ENCODE peak calls at places on chromosomes 4 and X, in eight cellular contexts. One of them, this sample, is unnamed.

GRCh38 chrX:24305905-24306304 is 8.0 kb downstream of the SUPT20HL2 start:
- DNase-seq in spleen: no peak
- DNase-seq in GM23338: no peak
- DNase-seq in SK-N-SH: no peak
- DNase-seq in suprapubic skin: no peak
- DNase-seq in stomach: no peak
- DNase-seq in prostate gland: no peak
- DNase-seq in endothelial cell of umbilical vein: no peak
- DNase-seq in this sample: no peak

GRCh38 chr4:73103799-73104503 is 34.4 kb upstream of the COX18 start:
- DNase-seq in spleen: no peak
- DNase-seq in GM23338: no peak
- DNase-seq in SK-N-SH: no peak
- DNase-seq in suprapubic skin: no peak
- DNase-seq in stomach: no peak
- DNase-seq in prostate gland: no peak
- DNase-seq in endothelial cell of umbilical vein: no peak
- DNase-seq in this sample: no peak

GRCh38 chrX:49291615-49292337 is 11.7 kb upstream of the GAGE10 start:
- DNase-seq in spleen: peak
- DNase-seq in GM23338: peak
- DNase-seq in SK-N-SH: peak
- DNase-seq in suprapubic skin: no peak
- DNase-seq in stomach: peak
- DNase-seq in prostate gland: peak
- DNase-seq in endothelial cell of umbilical vein: peak
- DNase-seq in this sample: no peak

GRCh38 chrX:120840826-120841225 is 34.8 kb downstream of the CT47B1 start:
- DNase-seq in spleen: no peak
- DNase-seq in GM23338: no peak
- DNase-seq in SK-N-SH: no peak
- DNase-seq in suprapubic skin: no peak
- DNase-seq in stomach: no peak
- DNase-seq in prostate gland: no peak
- DNase-seq in endothelial cell of umbilical vein: peak
- DNase-seq in this sample: no peak

GRCh38 chr4:169807934-169808333 is 50.2 kb upstream of the HPF1 start:
- DNase-seq in spleen: no peak
- DNase-seq in GM23338: no peak
- DNase-seq in SK-N-SH: peak
- DNase-seq in suprapubic skin: no peak
- DNase-seq in stomach: no peak
- DNase-seq in prostate gland: no peak
- DNase-seq in endothelial cell of umbilical vein: no peak
- DNase-seq in this sample: no peak

GRCh38 chr4:93080316-93080715 is 748.2 kb upstream of the ATOH1 start:
- DNase-seq in spleen: no peak
- DNase-seq in GM23338: no peak
- DNase-seq in SK-N-SH: no peak
- DNase-seq in suprapubic skin: no peak
- DNase-seq in stomach: no peak
- DNase-seq in prostate gland: no peak
- DNase-seq in endothelial cell of umbilical vein: no peak
- DNase-seq in this sample: no peak

GRCh38 chr4:87024181-87024580 is 89.4 kb downstream of the AFF1 start:
- DNase-seq in spleen: no peak
- DNase-seq in GM23338: no peak
- DNase-seq in SK-N-SH: no peak
- DNase-seq in suprapubic skin: no peak
- DNase-seq in stomach: no peak
- DNase-seq in prostate gland: no peak
- DNase-seq in endothelial cell of umbilical vein: no peak
- DNase-seq in this sample: no peak

GRCh38 chr4:101033986-101034385 is 313.3 kb downstream of the PPP3CA start:
- DNase-seq in spleen: no peak
- DNase-seq in GM23338: peak
- DNase-seq in SK-N-SH: no peak
- DNase-seq in suprapubic skin: no peak
- DNase-seq in stomach: no peak
- DNase-seq in prostate gland: no peak
- DNase-seq in endothelial cell of umbilical vein: no peak
- DNase-seq in this sample: no peak

GRCh38 chr4:99887837-99888236 is 6.4 kb downstream of the LAMTOR3 start:
- DNase-seq in spleen: no peak
- DNase-seq in GM23338: no peak
- DNase-seq in SK-N-SH: no peak
- DNase-seq in suprapubic skin: no peak
- DNase-seq in stomach: no peak
- DNase-seq in prostate gland: no peak
- DNase-seq in endothelial cell of umbilical vein: no peak
- DNase-seq in this sample: no peak

GRCh38 chr4:44623687-44624086 is 27.7 kb downstream of the YIPF7 start:
- DNase-seq in spleen: no peak
- DNase-seq in GM23338: no peak
- DNase-seq in SK-N-SH: no peak
- DNase-seq in suprapubic skin: no peak
- DNase-seq in stomach: no peak
- DNase-seq in prostate gland: no peak
- DNase-seq in endothelial cell of umbilical vein: no peak
- DNase-seq in this sample: no peak

GRCh38 chr4:16123356-16124084 is 39.7 kb upstream of the PROM1 start:
- DNase-seq in spleen: no peak
- DNase-seq in GM23338: no peak
- DNase-seq in SK-N-SH: no peak
- DNase-seq in suprapubic skin: no peak
- DNase-seq in stomach: peak
- DNase-seq in prostate gland: no peak
- DNase-seq in endothelial cell of umbilical vein: no peak
- DNase-seq in this sample: no peak

GRCh38 chrX:22748093-22748999 is 251.4 kb upstream of the DDX53 start:
- DNase-seq in spleen: no peak
- DNase-seq in GM23338: peak
- DNase-seq in SK-N-SH: peak
- DNase-seq in suprapubic skin: no peak
- DNase-seq in stomach: peak
- DNase-seq in prostate gland: peak
- DNase-seq in endothelial cell of umbilical vein: peak
- DNase-seq in this sample: peak

GRCh38 chrX:40266490-40267333 is 169.0 kb upstream of the BCOR start:
- DNase-seq in spleen: peak
- DNase-seq in GM23338: peak
- DNase-seq in SK-N-SH: peak
- DNase-seq in suprapubic skin: peak
- DNase-seq in stomach: peak
- DNase-seq in prostate gland: peak
- DNase-seq in endothelial cell of umbilical vein: peak
- DNase-seq in this sample: peak

GRCh38 chr4:76341063-76341462 is 34.5 kb downstream of the STBD1 start:
- DNase-seq in spleen: no peak
- DNase-seq in GM23338: no peak
- DNase-seq in SK-N-SH: no peak
- DNase-seq in suprapubic skin: no peak
- DNase-seq in stomach: no peak
- DNase-seq in prostate gland: no peak
- DNase-seq in endothelial cell of umbilical vein: no peak
- DNase-seq in this sample: no peak

GRCh38 chr4:2186133-2186864 is 55.6 kb downstream of the HAUS3 start:
- DNase-seq in spleen: no peak
- DNase-seq in GM23338: peak
- DNase-seq in SK-N-SH: no peak
- DNase-seq in suprapubic skin: no peak
- DNase-seq in stomach: peak
- DNase-seq in prostate gland: no peak
- DNase-seq in endothelial cell of umbilical vein: no peak
- DNase-seq in this sample: no peak
- TF ChIP-seq POLR2AphosphoS5 in spleen: no peak
- TF ChIP-seq POLR2AphosphoS5 in GM23338: no peak
- TF ChIP-seq POLR2AphosphoS5 in SK-N-SH: no peak
- TF ChIP-seq POLR2AphosphoS5 in suprapubic skin: no peak
- TF ChIP-seq POLR2AphosphoS5 in stomach: no peak
- TF ChIP-seq POLR2AphosphoS5 in prostate gland: no peak
- TF ChIP-seq POLR2AphosphoS5 in endothelial cell of umbilical vein: no peak
- TF ChIP-seq POLR2AphosphoS5 in this sample: no peak

GRCh38 chrX:101388604-101389003 is 2.2 kb upstream of the RPL36A start:
- DNase-seq in spleen: no peak
- DNase-seq in GM23338: no peak
- DNase-seq in SK-N-SH: no peak
- DNase-seq in suprapubic skin: no peak
- DNase-seq in stomach: no peak
- DNase-seq in prostate gland: no peak
- DNase-seq in endothelial cell of umbilical vein: no peak
- DNase-seq in this sample: no peak
- TF ChIP-seq POLR2AphosphoS5 in spleen: no peak
- TF ChIP-seq POLR2AphosphoS5 in GM23338: no peak
- TF ChIP-seq POLR2AphosphoS5 in SK-N-SH: no peak
- TF ChIP-seq POLR2AphosphoS5 in suprapubic skin: no peak
- TF ChIP-seq POLR2AphosphoS5 in stomach: no peak
- TF ChIP-seq POLR2AphosphoS5 in prostate gland: no peak
- TF ChIP-seq POLR2AphosphoS5 in endothelial cell of umbilical vein: no peak
- TF ChIP-seq POLR2AphosphoS5 in this sample: no peak

GRCh38 chr4:125313497-125313896 is 1.3 kb upstream of the FAT4 start:
- DNase-seq in spleen: no peak
- DNase-seq in GM23338: peak
- DNase-seq in SK-N-SH: peak
- DNase-seq in suprapubic skin: no peak
- DNase-seq in stomach: no peak
- DNase-seq in prostate gland: peak
- DNase-seq in endothelial cell of umbilical vein: peak
- DNase-seq in this sample: no peak

GRCh38 chr4:125315571-125316390 is 1.0 kb downstream of the FAT4 start:
- DNase-seq in spleen: peak
- DNase-seq in GM23338: peak
- DNase-seq in SK-N-SH: peak
- DNase-seq in suprapubic skin: no peak
- DNase-seq in stomach: peak
- DNase-seq in prostate gland: peak
- DNase-seq in endothelial cell of umbilical vein: peak
- DNase-seq in this sample: no peak

GRCh38 chr4:125316391-125316780 is 1.6 kb downstream of the FAT4 start:
- DNase-seq in spleen: peak
- DNase-seq in GM23338: peak
- DNase-seq in SK-N-SH: peak
- DNase-seq in suprapubic skin: no peak
- DNase-seq in stomach: peak
- DNase-seq in prostate gland: peak
- DNase-seq in endothelial cell of umbilical vein: no peak
- DNase-seq in this sample: no peak

GRCh38 chr4:125313989-125314602 is 659 bp upstream of the FAT4 start:
- DNase-seq in spleen: no peak
- DNase-seq in GM23338: peak
- DNase-seq in SK-N-SH: no peak
- DNase-seq in suprapubic skin: no peak
- DNase-seq in stomach: no peak
- DNase-seq in prostate gland: no peak
- DNase-seq in endothelial cell of umbilical vein: no peak
- DNase-seq in this sample: no peak

DNA sequence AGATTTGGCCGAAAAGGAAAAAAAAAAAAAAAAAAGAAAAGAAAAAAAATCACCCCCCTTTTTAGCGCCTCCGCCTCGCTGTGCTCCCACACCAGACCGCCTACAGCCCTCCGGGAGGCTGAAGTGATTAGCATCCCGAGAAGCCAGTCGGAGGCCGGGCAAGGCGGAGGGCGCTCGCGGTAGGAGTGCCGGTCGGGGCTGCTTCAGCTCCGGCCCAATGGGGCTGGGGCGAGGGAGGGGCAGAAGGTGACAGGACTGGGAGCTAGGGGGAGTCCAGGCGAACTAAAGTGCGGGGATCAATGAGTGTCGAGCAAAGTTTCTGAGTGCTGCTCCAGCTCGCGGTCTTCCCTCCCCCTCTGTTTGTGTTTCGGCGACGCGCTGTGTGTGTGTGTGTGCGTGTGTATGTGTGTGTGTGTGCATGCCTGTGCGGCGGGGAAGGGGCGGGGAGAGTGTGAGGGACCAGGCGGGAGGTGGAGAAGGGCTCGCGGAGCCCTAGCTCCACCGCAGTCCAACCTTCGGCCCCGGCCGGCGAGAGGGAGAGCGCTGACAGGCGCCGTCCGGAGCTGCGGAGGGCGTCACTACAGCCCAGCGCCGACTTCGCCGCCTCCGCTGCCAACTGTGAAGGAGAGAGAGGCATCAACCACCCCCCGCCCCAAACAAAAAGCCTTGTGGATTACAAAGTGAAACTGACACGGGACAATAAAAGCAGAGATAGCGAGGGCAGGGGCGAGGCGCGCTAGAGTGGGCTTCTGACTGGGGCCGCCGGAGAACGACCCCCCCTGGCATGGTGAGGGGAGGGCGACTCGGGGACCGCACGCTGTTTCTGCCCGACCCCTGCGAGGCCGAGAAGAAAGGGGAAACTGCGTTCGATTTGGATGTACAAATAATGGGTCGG is at the start of gene FAT4:
- DNase-seq in spleen: peak
- DNase-seq in GM23338: peak
- DNase-seq in SK-N-SH: peak
- DNase-seq in suprapubic skin: peak
- DNase-seq in stomach: peak
- DNase-seq in prostate gland: peak
- DNase-seq in endothelial cell of umbilical vein: peak
- DNase-seq in this sample: no peak
- TF ChIP-seq POLR2AphosphoS5 in spleen: peak
- TF ChIP-seq POLR2AphosphoS5 in GM23338: no peak
- TF ChIP-seq POLR2AphosphoS5 in SK-N-SH: peak
- TF ChIP-seq POLR2AphosphoS5 in suprapubic skin: no peak
- TF ChIP-seq POLR2AphosphoS5 in stomach: peak
- TF ChIP-seq POLR2AphosphoS5 in prostate gland: peak
- TF ChIP-seq POLR2AphosphoS5 in endothelial cell of umbilical vein: peak
- TF ChIP-seq POLR2AphosphoS5 in this sample: no peak

GRCh38 chrX:154012336-154012991 is 7.2 kb downstream of the IRAK1 start:
- DNase-seq in spleen: no peak
- DNase-seq in GM23338: peak
- DNase-seq in SK-N-SH: no peak
- DNase-seq in suprapubic skin: no peak
- DNase-seq in stomach: no peak
- DNase-seq in prostate gland: no peak
- DNase-seq in endothelial cell of umbilical vein: no peak
- DNase-seq in this sample: no peak

GRCh38 chrX:154011376-154012335 is 8.0 kb downstream of the IRAK1 start:
- DNase-seq in spleen: no peak
- DNase-seq in GM23338: no peak
- DNase-seq in SK-N-SH: no peak
- DNase-seq in suprapubic skin: no peak
- DNase-seq in stomach: no peak
- DNase-seq in prostate gland: no peak
- DNase-seq in endothelial cell of umbilical vein: no peak
- DNase-seq in this sample: no peak

GRCh38 chrX:154013001-154013421 is 6.7 kb downstream of the IRAK1 start:
- DNase-seq in spleen: no peak
- DNase-seq in GM23338: no peak
- DNase-seq in SK-N-SH: no peak
- DNase-seq in suprapubic skin: no peak
- DNase-seq in stomach: no peak
- DNase-seq in prostate gland: no peak
- DNase-seq in endothelial cell of umbilical vein: no peak
- DNase-seq in this sample: no peak

GRCh38 chrX:154008521-154008920 is 11.2 kb downstream of the IRAK1 start:
- DNase-seq in spleen: no peak
- DNase-seq in GM23338: no peak
- DNase-seq in SK-N-SH: peak
- DNase-seq in suprapubic skin: no peak
- DNase-seq in stomach: no peak
- DNase-seq in prostate gland: no peak
- DNase-seq in endothelial cell of umbilical vein: no peak
- DNase-seq in this sample: no peak

GRCh38 chrX:154010330-154011087 is 9.2 kb downstream of the IRAK1 start:
- DNase-seq in spleen: no peak
- DNase-seq in GM23338: no peak
- DNase-seq in SK-N-SH: no peak
- DNase-seq in suprapubic skin: no peak
- DNase-seq in stomach: no peak
- DNase-seq in prostate gland: no peak
- DNase-seq in endothelial cell of umbilical vein: no peak
- DNase-seq in this sample: no peak
- TF ChIP-seq POLR2AphosphoS5 in spleen: peak
- TF ChIP-seq POLR2AphosphoS5 in GM23338: no peak
- TF ChIP-seq POLR2AphosphoS5 in SK-N-SH: no peak
- TF ChIP-seq POLR2AphosphoS5 in suprapubic skin: no peak
- TF ChIP-seq POLR2AphosphoS5 in stomach: no peak
- TF ChIP-seq POLR2AphosphoS5 in prostate gland: no peak
- TF ChIP-seq POLR2AphosphoS5 in endothelial cell of umbilical vein: no peak
- TF ChIP-seq POLR2AphosphoS5 in this sample: no peak